ENCODE peak calls at places on chromosomes 11 and 22, in four cellular contexts. L is fibroblast of lung, R is HCT116, I is retina. Y is an unnamed sample.

GRCh38 chr11:95282337-95282751 is 51.3 kb upstream of the SESN3 start:
- DNase-seq in L (peak; percentile 47), R (no peak), I (no peak), Y (no peak)

GRCh38 chr11:131868769-131869482 is 498.5 kb downstream of the NTM start:
- DNase-seq in L (no peak), I (no peak), R (no peak), Y (peak; percentile 24)

GRCh38 chr11:43269229-43269928 is 42.4 kb upstream of the API5 start:
- DNase-seq in R (no peak), I (peak; percentile 34), L (no peak), Y (no peak)

GRCh38 chr22:22171357-22172218 is 73.0 kb upstream of the VPREB1 start:
- DNase-seq in L (no peak), R (peak; percentile 45), I (no peak), Y (no peak)

GRCh38 chr11:101848262-101848661 is 66.5 kb upstream of the CEP126 start:
- DNase-seq in L (peak; percentile 65), R (no peak), I (no peak), Y (peak; percentile 36)

GRCh38 chr11:21514298-21514697 is 678.6 kb upstream of the ANO5 start:
- DNase-seq in I (peak; percentile 9), L (no peak), R (no peak), Y (no peak)

GRCh38 chr11:114551060-114551459 is 8.6 kb downstream of the NXPE1 start:
- DNase-seq in L (no peak), I (no peak), R (no peak), Y (no peak)

GRCh38 chr11:128355558-128355957 is 231.8 kb downstream of the ETS1 start:
- DNase-seq in I (no peak), L (no peak), R (no peak), Y (no peak)

GRCh38 chr22:36369922-36370781 is 17.6 kb downstream of the MYH9 start:
- DNase-seq in R (no peak), L (peak; percentile 57), I (peak; percentile 50), Y (peak; percentile 40)

GRCh38 chr22:43000441-43001175 is 14.3 kb downstream of the PACSIN2 start:
- DNase-seq in R (no peak), L (peak; percentile 37), I (no peak), Y (peak; percentile 50)

GRCh38 chr11:58061813-58062212 is 31.1 kb downstream of the OR6Q1 start:
- DNase-seq in L (peak; percentile 54), R (no peak), I (no peak), Y (peak; percentile 73)

GRCh38 chr11:2088746-2089535 is 50.2 kb downstream of the IGF2 start:
- DNase-seq in R (no peak), I (no peak), L (no peak), Y (no peak)

GRCh38 chr22:44661070-44661469 is 40.9 kb upstream of the PRR5 start:
- DNase-seq in I (peak; percentile 13), R (no peak), L (no peak), Y (no peak)